ENCODE peak calls at places on chromosomes 13 and 19, in five cellular contexts. One of them, this sample, is unnamed.

GRCh38 chr19:6735181-6735891 is 2.0 kb downstream of the GPR108 start:
- DNase-seq in HCT116: no peak
- DNase-seq in K562: no peak
- DNase-seq in HepG2: no peak
- DNase-seq in GM12878: no peak
- DNase-seq in this sample: peak

GRCh38 chr13:98556417-98556816 is 20.5 kb downstream of the STK24 start:
- DNase-seq in GM12878: no peak
- DNase-seq in HepG2: no peak
- DNase-seq in K562: no peak
- DNase-seq in HCT116: no peak
- DNase-seq in this sample: no peak

GRCh38 chr13:52955505-52955904 is 73.1 kb upstream of the OLFM4 start:
- DNase-seq in HCT116: no peak
- DNase-seq in HepG2: no peak
- DNase-seq in GM12878: no peak
- DNase-seq in K562: no peak
- DNase-seq in this sample: no peak

GRCh38 chr19:1663854-1664253 is 11.4 kb upstream of the TCF3 start:
- DNase-seq in K562: no peak
- DNase-seq in GM12878: no peak
- DNase-seq in HCT116: no peak
- DNase-seq in HepG2: no peak
- DNase-seq in this sample: no peak

GRCh38 chr13:21557995-21558394 is 46.0 kb downstream of the MICU2 start:
- DNase-seq in K562: peak
- DNase-seq in GM12878: no peak
- DNase-seq in HCT116: peak
- DNase-seq in HepG2: peak
- DNase-seq in this sample: peak

GRCh38 chr13:23898101-23898500 is 799 bp upstream of the C1QTNF9B start:
- DNase-seq in HCT116: no peak
- DNase-seq in K562: no peak
- DNase-seq in GM12878: no peak
- DNase-seq in HepG2: no peak
- DNase-seq in this sample: no peak

GRCh38 chr19:45668342-45668871 is 386 bp downstream of the GIPR start:
- DNase-seq in HepG2: no peak
- DNase-seq in K562: no peak
- DNase-seq in HCT116: no peak
- DNase-seq in GM12878: no peak
- DNase-seq in this sample: no peak

GRCh38 chr13:38394777-38395504 is 45.3 kb downstream of the UFM1 start:
- DNase-seq in GM12878: no peak
- DNase-seq in K562: no peak
- DNase-seq in HepG2: no peak
- DNase-seq in HCT116: no peak
- DNase-seq in this sample: no peak

GRCh38 chr19:609001-609340 is 19.3 kb downstream of the HCN2 start:
- DNase-seq in HepG2: no peak
- DNase-seq in GM12878: no peak
- DNase-seq in HCT116: no peak
- DNase-seq in K562: no peak
- DNase-seq in this sample: peak

GRCh38 chr13:106297283-106297682 is 238.2 kb downstream of the EFNB2 start:
- DNase-seq in K562: no peak
- DNase-seq in GM12878: no peak
- DNase-seq in HepG2: no peak
- DNase-seq in HCT116: no peak
- DNase-seq in this sample: no peak

GRCh38 chr13:78976696-78977095 is 317.7 kb upstream of the OBI1 start:
- DNase-seq in HCT116: no peak
- DNase-seq in K562: no peak
- DNase-seq in GM12878: no peak
- DNase-seq in HepG2: no peak
- DNase-seq in this sample: no peak

GRCh38 chr13:38686635-38687245 is at the start of gene FREM2:
- DNase-seq in K562: no peak
- DNase-seq in HepG2: no peak
- DNase-seq in GM12878: no peak
- DNase-seq in HCT116: no peak
- DNase-seq in this sample: no peak

GRCh38 chr13:103224804-103225203 is 158.6 kb upstream of the SLC10A2 start:
- DNase-seq in HCT116: no peak
- DNase-seq in K562: no peak
- DNase-seq in HepG2: no peak
- DNase-seq in GM12878: no peak
- DNase-seq in this sample: no peak

GRCh38 chr13:98509271-98510155 is 67.4 kb downstream of the STK24 start:
- DNase-seq in K562: peak
- DNase-seq in GM12878: peak
- DNase-seq in HCT116: peak
- DNase-seq in HepG2: peak
- DNase-seq in this sample: no peak

GRCh38 chr19:38640368-38640767 is 7.1 kb upstream of the ACTN4 start:
- DNase-seq in HepG2: no peak
- DNase-seq in K562: no peak
- DNase-seq in GM12878: no peak
- DNase-seq in HCT116: no peak
- DNase-seq in this sample: no peak

GRCh38 chr19:49858591-49858985 is 7.6 kb downstream of the PTOV1 start:
- DNase-seq in HCT116: no peak
- DNase-seq in GM12878: no peak
- DNase-seq in HepG2: no peak
- DNase-seq in K562: no peak
- DNase-seq in this sample: no peak

GRCh38 chr19:7685546-7686445 is 5.2 kb downstream of the TRAPPC5 start:
- DNase-seq in K562: no peak
- DNase-seq in GM12878: no peak
- DNase-seq in HepG2: no peak
- DNase-seq in HCT116: no peak
- DNase-seq in this sample: no peak

GRCh38 chr13:22061371-22061805 is 390.5 kb downstream of the FGF9 start:
- DNase-seq in HCT116: no peak
- DNase-seq in HepG2: no peak
- DNase-seq in GM12878: peak
- DNase-seq in K562: no peak
- DNase-seq in this sample: no peak

GRCh38 chr19:38596057-38596981 is 21.4 kb downstream of the MAP4K1 start:
- DNase-seq in HepG2: peak
- DNase-seq in GM12878: no peak
- DNase-seq in K562: peak
- DNase-seq in HCT116: peak
- DNase-seq in this sample: peak

GRCh38 chr13:44870456-44870929 is 118.8 kb downstream of the NUFIP1 start:
- DNase-seq in GM12878: no peak
- DNase-seq in HCT116: no peak
- DNase-seq in K562: no peak
- DNase-seq in HepG2: no peak
- DNase-seq in this sample: no peak

GRCh38 chr13:97028441-97029299 is 34.4 kb upstream of the OXGR1 start:
- DNase-seq in HCT116: peak
- DNase-seq in K562: peak
- DNase-seq in GM12878: no peak
- DNase-seq in HepG2: peak
- DNase-seq in this sample: peak

GRCh38 chr19:37899453-37899852 is 6.9 kb downstream of the WDR87 start:
- DNase-seq in K562: no peak
- DNase-seq in GM12878: no peak
- DNase-seq in HCT116: no peak
- DNase-seq in HepG2: no peak
- DNase-seq in this sample: no peak

GRCh38 chr13:29434217-29434940 is 161.1 kb downstream of the SLC7A1 start:
- DNase-seq in K562: no peak
- DNase-seq in GM12878: peak
- DNase-seq in HepG2: no peak
- DNase-seq in HCT116: no peak
- DNase-seq in this sample: peak

GRCh38 chr19:17862711-17863519 is 3.2 kb downstream of the RPL18A start:
- DNase-seq in HepG2: no peak
- DNase-seq in GM12878: no peak
- DNase-seq in HCT116: no peak
- DNase-seq in K562: peak
- DNase-seq in this sample: no peak

GRCh38 chr19:16850133-16850532 is 20.9 kb downstream of the SIN3B start:
- DNase-seq in GM12878: no peak
- DNase-seq in K562: no peak
- DNase-seq in HepG2: no peak
- DNase-seq in HCT116: no peak
- DNase-seq in this sample: no peak

GRCh38 chr13:77338961-77339401 is 12.1 kb upstream of the MYCBP2 start:
- DNase-seq in HCT116: no peak
- DNase-seq in K562: no peak
- DNase-seq in HepG2: no peak
- DNase-seq in GM12878: no peak
- DNase-seq in this sample: no peak

GRCh38 chr13:62431852-62432251 is 1016.2 kb upstream of the PCDH20 start:
- DNase-seq in GM12878: no peak
- DNase-seq in HepG2: no peak
- DNase-seq in K562: no peak
- DNase-seq in HCT116: no peak
- DNase-seq in this sample: no peak

GRCh38 chr13:110319774-110320509 is 12.9 kb downstream of the COL4A2 start:
- DNase-seq in K562: no peak
- DNase-seq in HCT116: peak
- DNase-seq in GM12878: no peak
- DNase-seq in HepG2: no peak
- DNase-seq in this sample: no peak

GRCh38 chr19:13101590-13102415 is 855 bp downstream of the LYL1 start:
- DNase-seq in HCT116: no peak
- DNase-seq in HepG2: peak
- DNase-seq in GM12878: no peak
- DNase-seq in K562: no peak
- DNase-seq in this sample: no peak

GRCh38 chr19:13103585-13103923 is 896 bp upstream of the LYL1 start:
- DNase-seq in K562: no peak
- DNase-seq in HepG2: no peak
- DNase-seq in GM12878: no peak
- DNase-seq in HCT116: no peak
- DNase-seq in this sample: no peak

GRCh38 chr19:13103961-13104847 is 1.5 kb upstream of the LYL1 start:
- DNase-seq in HepG2: no peak
- DNase-seq in HCT116: no peak
- DNase-seq in K562: peak
- DNase-seq in GM12878: no peak
- DNase-seq in this sample: peak

GRCh38 chr19:13102416-13102665 is 317 bp downstream of the LYL1 start:
- DNase-seq in K562: no peak
- DNase-seq in HCT116: no peak
- DNase-seq in GM12878: no peak
- DNase-seq in HepG2: no peak
- DNase-seq in this sample: no peak

GRCh38 chr19:13102666-13103584 is at the start of gene LYL1:
- DNase-seq in K562: peak
- DNase-seq in HepG2: peak
- DNase-seq in GM12878: no peak
- DNase-seq in HCT116: no peak
- DNase-seq in this sample: peak
- TF ChIP-seq ZBTB33 in K562: peak
- TF ChIP-seq ZBTB33 in HepG2: no peak
- TF ChIP-seq ZBTB33 in GM12878: no peak
- TF ChIP-seq ZBTB33 in HCT116: no peak
- TF ChIP-seq ZBTB33 in this sample: no peak

GRCh38 chr19:54573330-54573872 is at the start of gene LILRA2:
- DNase-seq in K562: no peak
- DNase-seq in HepG2: no peak
- DNase-seq in GM12878: no peak
- DNase-seq in HCT116: no peak
- DNase-seq in this sample: no peak

GRCh38 chr19:54574527-54575056 is 1.0 kb downstream of the LILRA2 start:
- DNase-seq in HepG2: no peak
- DNase-seq in GM12878: no peak
- DNase-seq in HCT116: no peak
- DNase-seq in K562: no peak
- DNase-seq in this sample: no peak

GRCh38 chr19:54574051-54574450 is 461 bp downstream of the LILRA2 start:
- DNase-seq in HCT116: no peak
- DNase-seq in HepG2: no peak
- DNase-seq in GM12878: no peak
- DNase-seq in K562: no peak
- DNase-seq in this sample: no peak

GRCh38 chr19:54570316-54570715 is 3.3 kb upstream of the LILRA2 start:
- DNase-seq in GM12878: no peak
- DNase-seq in HepG2: no peak
- DNase-seq in HCT116: no peak
- DNase-seq in K562: no peak
- DNase-seq in this sample: no peak

GRCh38 chr19:54572696-54573311 is 786 bp upstream of the LILRA2 start:
- DNase-seq in K562: peak
- DNase-seq in HCT116: no peak
- DNase-seq in HepG2: no peak
- DNase-seq in GM12878: no peak
- DNase-seq in this sample: no peak
- TF ChIP-seq ZBTB33 in K562: no peak
- TF ChIP-seq ZBTB33 in HCT116: no peak
- TF ChIP-seq ZBTB33 in HepG2: no peak
- TF ChIP-seq ZBTB33 in GM12878: no peak
- TF ChIP-seq ZBTB33 in this sample: no peak

DNA sequence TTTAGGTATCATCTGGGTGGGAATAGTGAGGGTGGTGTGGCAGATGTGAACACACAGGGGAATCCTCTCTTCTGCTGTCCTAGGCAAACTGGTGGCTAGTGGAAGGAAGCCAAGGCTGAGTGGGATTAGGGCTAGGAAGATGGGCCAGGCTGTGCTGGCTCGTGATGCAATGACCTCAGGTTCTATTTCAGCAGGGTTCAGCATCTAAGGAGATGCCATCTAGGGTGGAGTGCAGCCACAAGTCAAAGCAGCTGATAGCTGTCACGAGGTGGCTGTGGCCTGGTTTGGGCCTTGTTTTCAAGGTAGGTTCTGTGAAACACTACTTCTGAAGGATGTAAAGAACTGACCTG is 21.6 kb downstream of the ARL11 start:
- DNase-seq in GM12878: no peak
- DNase-seq in HCT116: no peak
- DNase-seq in HepG2: no peak
- DNase-seq in K562: no peak
- DNase-seq in this sample: no peak
- TF ChIP-seq ZBTB33 in GM12878: no peak
- TF ChIP-seq ZBTB33 in HCT116: no peak
- TF ChIP-seq ZBTB33 in HepG2: no peak
- TF ChIP-seq ZBTB33 in K562: no peak
- TF ChIP-seq ZBTB33 in this sample: no peak

DNA sequence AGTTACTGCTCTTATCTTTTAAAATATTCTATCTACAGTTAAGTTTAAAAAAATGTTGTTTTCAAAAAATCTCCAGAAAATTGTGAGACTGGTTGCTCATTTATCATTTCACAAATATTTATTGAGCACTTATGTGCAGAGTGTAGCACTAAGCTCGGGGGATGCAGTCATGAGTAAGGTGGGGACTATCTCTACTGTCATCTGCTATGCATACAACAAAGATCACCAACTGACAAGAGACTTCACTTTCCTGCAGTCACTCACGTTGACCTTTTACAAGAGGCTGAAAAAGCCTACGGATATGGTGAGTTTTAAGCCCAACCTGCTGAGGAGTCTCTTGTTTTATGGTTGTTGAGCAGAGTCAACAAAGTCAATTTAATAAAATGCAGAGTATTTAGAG is 392.5 kb downstream of the KLF12 start:
- DNase-seq in GM12878: no peak
- DNase-seq in HCT116: no peak
- DNase-seq in K562: no peak
- DNase-seq in HepG2: no peak
- DNase-seq in this sample: no peak
- TF ChIP-seq ZBTB33 in GM12878: no peak
- TF ChIP-seq ZBTB33 in HCT116: no peak
- TF ChIP-seq ZBTB33 in K562: no peak
- TF ChIP-seq ZBTB33 in HepG2: no peak
- TF ChIP-seq ZBTB33 in this sample: no peak